ENCODE peak calls at places on chromosomes 12 and 14, in eight cellular contexts. Q, O, E, C, S, U, X and Z are unnamed samples.

GRCh38 chr14:104118006-104118844 is 20.2 kb upstream of the KIF26A start:
- DNase-seq in Q (peak; percentile 16), O (no peak), E (peak; percentile 38), C (peak; percentile 20), S (no peak), U (no peak), X (no peak), Z (no peak)

GRCh38 chr12:99054601-99055128 is 409.6 kb downstream of the APAF1 start:
- DNase-seq in Q (no peak), O (no peak), E (no peak), C (no peak), S (no peak), U (no peak), X (no peak), Z (no peak)

GRCh38 chr12:61854902-61855301 is 405.3 kb upstream of the USP15 start:
- DNase-seq in Q (no peak), O (no peak), E (no peak), C (no peak), S (no peak), U (no peak), X (no peak), Z (no peak)

GRCh38 chr12:65962921-65963883 is 138.9 kb downstream of the HMGA2 start:
- DNase-seq in Q (no peak), O (peak; percentile 31), E (no peak), C (peak; percentile 34), S (no peak), U (peak; percentile 4), X (peak; percentile 40), Z (no peak)

GRCh38 chr12:107760207-107760816 is 625 bp downstream of the PRDM4 start:
- DNase-seq in Q (peak; percentile 39), O (peak; percentile 39), E (peak; percentile 68), C (peak; percentile 45), S (peak; percentile 63), U (peak; percentile 36), X (no peak), Z (peak; percentile 50)

GRCh38 chr12:3670083-3670620 is 82.8 kb downstream of the CRACR2A start:
- DNase-seq in Q (no peak), O (no peak), E (no peak), C (no peak), S (no peak), U (no peak), X (no peak), Z (no peak)

GRCh38 chr14:44803239-44803905 is 158.4 kb downstream of the KLHL28 start:
- DNase-seq in Q (no peak), O (peak; percentile 48), E (no peak), C (no peak), S (peak; percentile 80), U (peak; percentile 22), X (no peak), Z (no peak)

GRCh38 chr12:131219173-131220006 is 265.7 kb downstream of the ADGRD1 start:
- DNase-seq in Q (no peak), O (no peak), E (no peak), C (no peak), S (no peak), U (no peak), X (no peak), Z (peak; percentile 42)

GRCh38 chr12:124652661-124653060 is 85.2 kb upstream of the NCOR2 start:
- DNase-seq in Q (no peak), O (no peak), E (no peak), C (no peak), S (no peak), U (no peak), X (no peak), Z (no peak)

GRCh38 chr12:80877706-80878384 is 59.9 kb downstream of the LIN7A start:
- DNase-seq in Q (no peak), O (no peak), E (no peak), C (no peak), S (peak; percentile 90), U (no peak), X (no peak), Z (no peak)

GRCh38 chr12:47744005-47744651 is 14.6 kb downstream of the RAPGEF3 start:
- DNase-seq in Q (no peak), O (peak; percentile 38), E (peak; percentile 72), C (no peak), S (peak; percentile 75), U (peak; percentile 36), X (peak; percentile 78), Z (peak; percentile 70)

GRCh38 chr14:65462411-65462810 is 49.9 kb downstream of the FUT8 start:
- DNase-seq in Q (no peak), O (peak; percentile 15), E (no peak), C (no peak), S (no peak), U (peak; percentile 25), X (no peak), Z (no peak)

GRCh38 chr14:99309220-99309766 is 37.3 kb upstream of the BCL11B start:
- DNase-seq in Q (no peak), O (no peak), E (no peak), C (no peak), S (no peak), U (no peak), X (no peak), Z (no peak)

GRCh38 chr14:41022932-41023331 is 583.7 kb upstream of the LRFN5 start:
- DNase-seq in Q (no peak), O (no peak), E (no peak), C (no peak), S (no peak), U (no peak), X (no peak), Z (no peak)